ENCODE peak calls at places on chromosome 14, in eight cellular contexts. W is testis, A is pancreas, Q is K562, D is breast epithelium, K is OCI-LY7, V is AG10803, O is GM13976. T is an unnamed sample.

GRCh38 chr14:94138256-94138655 is 8.9 kb upstream of the IFI27L2 start:
- DNase-seq in W (no peak), A (no peak), Q (no peak), D (no peak), K (no peak), V (no peak), O (no peak), T (no peak)

GRCh38 chr14:23445773-23446172 is 10.3 kb upstream of the MYH7 start:
- DNase-seq in W (peak), A (no peak), Q (no peak), D (no peak), K (no peak), V (no peak), O (no peak), T (no peak)

GRCh38 chr14:101354726-101355125 is 206.6 kb upstream of the DIO3 start:
- DNase-seq in W (no peak), A (no peak), Q (no peak), D (peak), K (no peak), V (no peak), O (no peak), T (no peak)

GRCh38 chr14:23827100-23827892 is 126.3 kb upstream of the DHRS4 start:
- DNase-seq in W (no peak), A (no peak), Q (no peak), D (no peak), K (no peak), V (no peak), O (no peak), T (no peak)

GRCh38 chr14:83257466-83258439 is 1724.1 kb upstream of the SEL1L start:
- DNase-seq in W (no peak), A (no peak), Q (no peak), D (no peak), K (no peak), V (no peak), O (no peak), T (no peak)

GRCh38 chr14:68309631-68310030 is 483.2 kb downstream of the ZFP36L1 start:
- DNase-seq in W (no peak), A (no peak), Q (no peak), D (no peak), K (no peak), V (no peak), O (no peak), T (no peak)

GRCh38 chr14:23580152-23580926 is 1.7 kb upstream of the JPH4 start:
- DNase-seq in W (peak), A (no peak), Q (no peak), D (no peak), K (no peak), V (no peak), O (no peak), T (no peak)

GRCh38 chr14:49861581-49861922 is 9.0 kb upstream of the NEMF start:
- DNase-seq in W (peak), A (peak), Q (no peak), D (peak), K (peak), V (peak), O (peak), T (peak)

GRCh38 chr14:42571991-42572390 is 965.3 kb downstream of the LRFN5 start:
- DNase-seq in W (no peak), A (no peak), Q (no peak), D (no peak), K (no peak), V (no peak), O (no peak), T (no peak)

GRCh38 chr14:56268653-56269052 is 150.4 kb downstream of the PELI2 start:
- DNase-seq in W (no peak), A (no peak), Q (no peak), D (no peak), K (no peak), V (peak), O (no peak), T (no peak)

GRCh38 chr14:43449291-43449690 is 1057.8 kb downstream of the FSCB start:
- DNase-seq in W (no peak), A (no peak), Q (no peak), D (no peak), K (no peak), V (no peak), O (no peak), T (no peak)

GRCh38 chr14:68795602-68796417 is 2.9 kb upstream of the ZFP36L1 start:
- DNase-seq in W (peak), A (peak), Q (peak), D (peak), K (peak), V (peak), O (peak), T (peak)

GRCh38 chr14:36657409-36658090 is 4.1 kb upstream of the PAX9 start:
- DNase-seq in W (peak), A (peak), Q (no peak), D (no peak), K (no peak), V (no peak), O (peak), T (peak)

GRCh38 chr14:74980746-74981661 is 21.7 kb upstream of the EIF2B2 start:
- DNase-seq in W (peak), A (no peak), Q (no peak), D (no peak), K (no peak), V (peak), O (peak), T (no peak)

GRCh38 chr14:23351681-23352505 is 794 bp downstream of the SLC22A17 start:
- DNase-seq in W (no peak), A (no peak), Q (no peak), D (no peak), K (no peak), V (no peak), O (peak), T (no peak)

GRCh38 chr14:54462048-54462447 is 20.9 kb upstream of the CNIH1 start:
- DNase-seq in W (no peak), A (no peak), Q (no peak), D (no peak), K (no peak), V (no peak), O (no peak), T (no peak)

GRCh38 chr14:104001003-104001402 is 58.7 kb upstream of the RD3L start:
- DNase-seq in W (no peak), A (no peak), Q (peak), D (no peak), K (peak), V (no peak), O (no peak), T (no peak)

GRCh38 chr14:77041837-77042557 is 13.5 kb upstream of the IRF2BPL start:
- DNase-seq in W (peak), A (no peak), Q (no peak), D (peak), K (no peak), V (peak), O (no peak), T (peak)

GRCh38 chr14:102668291-102668873 is 75.9 kb downstream of the RCOR1 start:
- DNase-seq in W (no peak), A (no peak), Q (no peak), D (no peak), K (no peak), V (no peak), O (no peak), T (peak)

GRCh38 chr14:85867450-85867849 is 337.5 kb downstream of the FLRT2 start:
- DNase-seq in W (no peak), A (no peak), Q (no peak), D (no peak), K (peak), V (no peak), O (no peak), T (no peak)

GRCh38 chr14:56487090-56487667 is 92.4 kb upstream of the TMEM260 start:
- DNase-seq in W (no peak), A (no peak), Q (no peak), D (no peak), K (no peak), V (peak), O (no peak), T (no peak)

GRCh38 chr14:74508844-74509428 is 15.4 kb downstream of the ISCA2 start:
- DNase-seq in W (no peak), A (peak), Q (no peak), D (no peak), K (no peak), V (no peak), O (no peak), T (no peak)

GRCh38 chr14:69321601-69322330 is 61.8 kb downstream of the GALNT16 start:
- DNase-seq in W (no peak), A (peak), Q (no peak), D (no peak), K (no peak), V (peak), O (peak), T (no peak)

GRCh38 chr14:100096656-100097055 is 31.4 kb downstream of the EVL start:
- DNase-seq in W (no peak), A (no peak), Q (no peak), D (no peak), K (no peak), V (peak), O (no peak), T (no peak)
- TF ChIP-seq CTCF in W (no peak), A (no peak), Q (no peak), D (no peak), K (no peak), V (no peak), O (no peak), T (no peak)

DNA sequence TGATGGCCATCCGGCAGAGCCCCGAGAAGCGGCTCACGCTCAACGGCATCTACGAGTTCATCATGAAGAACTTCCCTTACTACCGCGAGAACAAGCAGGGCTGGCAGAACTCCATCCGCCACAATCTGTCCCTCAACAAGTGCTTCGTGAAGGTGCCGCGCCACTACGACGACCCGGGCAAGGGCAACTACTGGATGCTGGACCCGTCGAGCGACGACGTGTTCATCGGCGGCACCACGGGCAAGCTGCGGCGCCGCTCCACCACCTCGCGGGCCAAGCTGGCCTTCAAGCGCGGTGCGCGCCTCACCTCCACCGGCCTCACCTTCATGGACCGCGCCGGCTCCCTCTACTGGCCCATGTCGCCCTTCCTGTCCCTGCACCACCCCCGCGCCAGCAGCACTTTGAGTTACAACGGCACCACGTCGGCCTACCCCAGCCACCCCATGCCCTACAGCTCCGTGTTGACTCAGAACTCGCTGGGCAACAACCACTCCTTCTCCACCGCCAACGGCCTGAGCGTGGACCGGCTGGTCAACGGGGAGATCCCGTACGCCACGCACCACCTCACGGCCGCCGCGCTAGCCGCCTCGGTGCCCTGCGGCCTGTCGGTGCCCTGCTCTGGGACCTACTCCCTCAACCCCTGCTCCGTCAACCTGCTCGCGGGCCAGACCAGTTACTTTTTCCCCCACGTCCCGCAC is 1.4 kb downstream of the FOXG1 start:
- DNase-seq in W (peak), A (no peak), Q (peak), D (no peak), K (no peak), V (no peak), O (no peak), T (no peak)
- TF ChIP-seq CTCF in W (no peak), A (no peak), Q (peak), D (no peak), K (no peak), V (no peak), O (no peak), T (no peak)

GRCh38 chr14:64388533-64389243 is 535 bp downstream of the MTHFD1 start:
- DNase-seq in W (peak), A (peak), Q (no peak), D (no peak), K (peak), V (peak), O (no peak), T (peak)
- TF ChIP-seq CTCF in W (no peak), A (no peak), Q (no peak), D (no peak), K (no peak), V (no peak), O (no peak), T (no peak)

DNA sequence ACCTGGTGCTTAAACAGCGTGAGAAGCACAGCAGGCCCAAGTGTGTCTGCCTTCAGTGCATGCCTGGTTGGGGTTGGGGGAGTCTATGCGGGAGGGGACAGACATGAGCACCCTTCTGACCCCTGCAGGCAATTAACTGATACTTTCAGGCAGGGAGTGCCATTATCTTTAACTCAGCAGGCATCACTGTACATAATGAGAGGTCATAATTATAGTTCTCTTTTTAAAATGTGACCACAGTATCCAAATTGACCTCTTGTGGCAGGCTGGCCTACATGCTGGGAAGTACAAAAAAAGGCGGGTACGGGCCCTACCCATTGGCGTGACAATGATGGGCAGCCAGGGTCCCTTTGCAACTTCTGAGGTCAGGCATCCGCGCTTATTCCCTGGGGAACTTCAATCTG is 209.1 kb downstream of the FOXN3 start:
- DNase-seq in W (no peak), A (no peak), Q (peak), D (no peak), K (no peak), V (no peak), O (no peak), T (no peak)
- TF ChIP-seq CTCF in W (no peak), A (no peak), Q (peak), D (no peak), K (peak), V (no peak), O (no peak), T (no peak)

DNA sequence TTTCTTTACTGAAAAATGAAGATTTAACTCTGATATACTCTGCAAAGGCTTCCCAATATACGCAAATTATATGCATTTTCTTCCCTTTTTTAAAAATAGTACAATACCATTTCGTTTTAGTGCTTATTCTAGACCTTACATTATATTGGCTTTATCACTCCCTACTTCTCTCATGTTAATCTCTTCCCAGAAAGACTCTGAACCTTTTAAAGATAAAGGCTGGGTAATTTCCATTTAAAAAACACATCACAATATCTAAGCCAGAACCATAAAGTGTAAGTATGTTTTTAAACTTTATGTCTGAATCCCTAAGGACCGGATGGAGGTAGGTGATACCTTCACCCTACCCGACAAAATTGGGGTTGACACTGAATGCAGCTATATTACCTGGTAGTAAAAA is 320.8 kb downstream of the DIO2 start:
- DNase-seq in W (no peak), A (no peak), Q (no peak), D (no peak), K (no peak), V (no peak), O (no peak), T (no peak)
- TF ChIP-seq CTCF in W (no peak), A (no peak), Q (no peak), D (no peak), K (no peak), V (no peak), O (no peak), T (no peak)

GRCh38 chr14:90556050-90556477 is 159.2 kb downstream of the CALM1 start:
- DNase-seq in W (peak), A (no peak), Q (no peak), D (no peak), K (no peak), V (no peak), O (no peak), T (no peak)

GRCh38 chr14:90557516-90557915 is 160.7 kb downstream of the CALM1 start:
- DNase-seq in W (no peak), A (no peak), Q (no peak), D (no peak), K (no peak), V (no peak), O (no peak), T (no peak)

GRCh38 chr14:90558041-90558982 is 161.5 kb downstream of the CALM1 start:
- DNase-seq in W (no peak), A (peak), Q (no peak), D (no peak), K (no peak), V (no peak), O (no peak), T (no peak)

GRCh38 chr14:90555126-90556049 is 158.6 kb downstream of the CALM1 start:
- DNase-seq in W (no peak), A (peak), Q (no peak), D (no peak), K (no peak), V (no peak), O (no peak), T (no peak)

GRCh38 chr14:90556666-90557450 is 160.0 kb downstream of the CALM1 start:
- DNase-seq in W (no peak), A (no peak), Q (peak), D (no peak), K (no peak), V (no peak), O (no peak), T (no peak)
- TF ChIP-seq CTCF in W (no peak), A (no peak), Q (peak), D (no peak), K (no peak), V (no peak), O (no peak), T (no peak)

GRCh38 chr14:100246809-100247428 is 8.0 kb downstream of the YY1 start:
- DNase-seq in W (no peak), A (no peak), Q (peak), D (no peak), K (peak), V (peak), O (no peak), T (no peak)
- TF ChIP-seq CTCF in W (peak), A (peak), Q (peak), D (no peak), K (peak), V (peak), O (no peak), T (peak)

DNA sequence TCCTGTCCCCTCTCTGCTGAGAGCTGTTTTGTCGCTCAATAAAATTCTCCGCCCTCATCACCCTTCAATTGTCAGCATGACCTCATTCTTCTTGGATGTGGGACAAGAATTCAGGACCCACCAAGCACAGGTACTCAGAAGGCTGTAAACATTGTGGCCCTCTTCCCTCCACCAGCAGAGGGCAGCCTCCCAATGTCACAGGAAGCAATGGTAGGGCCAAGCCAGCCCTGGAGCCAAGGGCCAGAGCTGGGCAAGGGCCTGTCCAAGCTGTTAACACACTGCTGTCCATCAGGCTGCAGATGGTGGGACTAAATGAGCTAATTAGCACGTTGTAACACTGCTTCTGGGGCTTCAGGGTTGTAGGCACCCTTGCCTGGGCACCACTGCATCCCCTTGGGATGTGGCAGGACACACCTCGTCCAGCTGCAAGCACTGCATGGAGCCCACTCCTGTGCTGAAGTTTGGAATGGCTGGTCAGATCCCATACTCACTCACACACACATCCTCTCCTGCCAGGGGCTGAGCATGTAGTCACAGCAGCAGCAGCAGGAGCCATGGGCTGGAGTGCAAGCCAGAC is 62.7 kb upstream of the HECTD1 start:
- DNase-seq in W (no peak), A (no peak), Q (peak), D (no peak), K (peak), V (no peak), O (no peak), T (no peak)
- TF ChIP-seq CTCF in W (peak), A (no peak), Q (peak), D (no peak), K (peak), V (peak), O (peak), T (no peak)

GRCh38 chr14:71739273-71739990 is 192.8 kb upstream of the RGS6 start:
- DNase-seq in W (no peak), A (no peak), Q (no peak), D (no peak), K (no peak), V (no peak), O (no peak), T (no peak)
- TF ChIP-seq CTCF in W (no peak), A (no peak), Q (no peak), D (no peak), K (peak), V (no peak), O (no peak), T (no peak)

T was measured in prostate gland.